ENCODE peak calls at places on chromosomes 6 and 20, in ten cellular contexts. N, Y, B, K, L, O, H, D, U and V are unnamed samples. For H3K36me3, the result is how much of the 10 kb centered on the place peaks cover.

GRCh38 chr6:156752666-156753301 is 24.4 kb upstream of the ARID1B start:
- DNase-seq in N (peak), Y (no peak), B (no peak), K (no peak), L (peak), O (no peak), H (no peak), D (peak), U (no peak), V (no peak)

GRCh38 chr6:37020426-37021211 is 15.2 kb downstream of the FGD2 start:
- DNase-seq in N (peak), Y (no peak), B (no peak), K (no peak), L (peak), O (no peak), H (no peak), D (no peak), U (no peak), V (no peak)

GRCh38 chr6:45052325-45052724 is 275.8 kb upstream of the RUNX2 start:
- DNase-seq in N (no peak), Y (no peak), B (no peak), K (no peak), L (no peak), O (no peak), H (no peak), D (no peak), U (no peak), V (no peak)

GRCh38 chr20:43438578-43439316 is 18.9 kb upstream of the SRSF6 start:
- DNase-seq in N (no peak), Y (no peak), B (no peak), K (no peak), L (no peak), O (no peak), H (no peak), D (no peak), U (no peak), V (no peak)

GRCh38 chr20:47993035-47993755 is 207.9 kb upstream of the SULF2 start:
- DNase-seq in N (no peak), Y (no peak), B (no peak), K (no peak), L (no peak), O (no peak), H (no peak), D (no peak), U (no peak), V (no peak)

GRCh38 chr6:134949927-134950326 is at the start of gene ALDH8A1:
- DNase-seq in N (no peak), Y (no peak), B (no peak), K (no peak), L (peak), O (no peak), H (no peak), D (no peak), U (no peak), V (no peak)

GRCh38 chr6:42200035-42200434 is 5.3 kb upstream of the GUCA1B start:
- DNase-seq in N (no peak), Y (no peak), B (peak), K (no peak), L (no peak), O (no peak), H (no peak), D (peak), U (no peak), V (no peak)

GRCh38 chr6:145267076-145267867 is 468.0 kb downstream of the EPM2A start:
- DNase-seq in N (no peak), Y (no peak), B (no peak), K (no peak), L (peak), O (no peak), H (no peak), D (no peak), U (no peak), V (no peak)

GRCh38 chr20:59835448-59836395 is 97.7 kb downstream of the SYCP2 start:
- DNase-seq in N (no peak), Y (peak), B (peak), K (no peak), L (peak), O (no peak), H (no peak), D (no peak), U (no peak), V (no peak)

GRCh38 chr6:30894381-30894780 is 10.1 kb downstream of the DDR1 start:
- DNase-seq in N (no peak), Y (no peak), B (no peak), K (no peak), L (no peak), O (no peak), H (no peak), D (no peak), U (no peak), V (no peak)

GRCh38 chr6:121216928-121217327 is 117.4 kb downstream of the TBC1D32 start:
- DNase-seq in N (no peak), Y (no peak), B (peak), K (no peak), L (no peak), O (no peak), H (no peak), D (no peak), U (no peak), V (no peak)

DNA sequence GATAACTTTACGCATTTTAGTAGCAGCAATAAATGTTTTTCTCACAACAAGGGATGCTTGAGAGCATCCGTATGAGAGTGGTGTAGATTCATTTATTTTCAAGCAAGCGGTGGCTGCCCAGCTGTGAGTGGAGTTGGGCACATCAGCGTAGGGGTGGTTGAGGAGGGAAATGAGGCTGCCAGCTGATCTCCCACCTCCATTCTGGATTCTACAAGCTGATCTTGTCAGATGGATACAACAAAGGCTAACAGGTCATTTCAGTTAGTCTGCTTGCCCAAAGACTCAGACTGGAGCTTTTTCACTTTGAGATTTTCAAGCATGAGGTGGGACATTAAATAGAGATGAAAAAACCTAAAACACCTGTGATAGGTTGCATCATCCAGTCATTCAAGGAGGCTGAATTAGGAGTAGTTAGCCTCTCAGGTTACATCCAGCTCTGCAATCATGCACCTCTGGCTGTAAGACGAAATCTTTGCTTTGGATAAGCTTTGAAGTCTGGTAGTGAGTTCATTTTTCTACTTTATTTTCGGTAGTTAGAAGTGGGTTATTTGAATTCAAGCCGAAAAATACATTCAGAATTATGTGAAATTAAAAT is 1.9 kb upstream of the BACH2 start:
- DNase-seq in N (no peak), Y (no peak), B (no peak), K (no peak), L (peak), O (no peak), H (no peak), D (no peak), U (no peak), V (no peak)
- H3K4me3 ChIP-seq in N (no peak), Y (no peak), B (no peak), K (no peak), L (no peak), O (no peak), H (no peak), D (no peak), U (no peak), V (no peak)

GRCh38 chr20:61976275-61976649 is 89.4 kb downstream of the TAF4 start:
- DNase-seq in N (no peak), Y (no peak), B (no peak), K (no peak), L (no peak), O (no peak), H (no peak), D (no peak), U (no peak), V (no peak)
- H3K36me3 ChIP-seq in N (under half), Y (under half), B (under half), K (half or more), L (under half), O (under half), H (under half), D (under half), U (under half), V (under half)

GRCh38 chr20:56625837-56626236 is 3.3 kb upstream of the TFAP2C start:
- DNase-seq in N (no peak), Y (no peak), B (no peak), K (no peak), L (peak), O (no peak), H (no peak), D (no peak), U (no peak), V (no peak)
- H3K4me3 ChIP-seq in N (no peak), Y (no peak), B (no peak), K (no peak), L (peak), O (no peak), H (no peak), D (no peak), U (no peak), V (no peak)

DNA sequence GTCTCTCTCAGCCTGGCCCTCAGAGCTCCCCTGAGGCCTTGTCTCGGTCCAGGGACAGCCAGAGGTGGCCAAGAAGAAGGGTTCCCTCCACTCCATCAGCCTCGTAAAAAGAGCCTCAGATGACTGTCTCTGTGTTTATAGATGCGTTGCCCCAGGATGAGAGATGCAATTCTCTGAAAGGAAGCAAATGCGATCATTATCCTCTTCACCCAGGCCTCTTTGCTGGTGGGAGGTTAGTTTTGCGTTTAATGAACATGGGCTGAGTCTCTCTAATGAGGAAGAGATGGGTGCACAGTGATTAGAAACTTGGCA is 90.4 kb downstream of the YTHDF1 start:
- DNase-seq in N (no peak), Y (no peak), B (no peak), K (no peak), L (no peak), O (no peak), H (no peak), D (no peak), U (no peak), V (no peak)
- H3K36me3 ChIP-seq in N (under half), Y (under half), B (under half), K (under half), L (under half), O (under half), H (under half), D (under half), U (under half), V (under half)